ENCODE peak calls at places on chromosomes 4 and X, in six cellular contexts. L, H, N, S, Q and K are unnamed samples.

GRCh38 chr4:126779446-126780166 is 853.2 kb upstream of the INTU start:
- DNase-seq in L (no peak), H (no peak), N (no peak), S (no peak), Q (peak; percentile 47), K (no peak)

GRCh38 chr4:88998941-88999340 is 58.0 kb downstream of the FAM13A start:
- DNase-seq in L (no peak), H (no peak), N (no peak), S (no peak), Q (no peak), K (no peak)

GRCh38 chr4:155828628-155829027 is 37.4 kb downstream of the ASIC5 start:
- DNase-seq in L (no peak), H (no peak), N (no peak), S (no peak), Q (no peak), K (no peak)

GRCh38 chr4:141046255-141046654 is 87.0 kb downstream of the RNF150 start:
- DNase-seq in L (no peak), H (no peak), N (no peak), S (peak; percentile 93), Q (no peak), K (peak; percentile 59)

GRCh38 chrX:102840871-102841705 is 96.0 kb upstream of the RAB40AL start:
- DNase-seq in L (no peak), H (no peak), N (no peak), S (peak; percentile 36), Q (peak; percentile 9), K (no peak)

GRCh38 chrX:110791206-110791605 is 4.4 kb downstream of the CHRDL1 start:
- DNase-seq in L (no peak), H (no peak), N (no peak), S (no peak), Q (no peak), K (no peak)

GRCh38 chr4:137394000-137394399 is 138.3 kb downstream of the PCDH18 start:
- DNase-seq in L (no peak), H (no peak), N (peak; percentile 88), S (no peak), Q (no peak), K (no peak)

GRCh38 chrX:150459168-150459567 is 96.1 kb downstream of the MAMLD1 start:
- DNase-seq in L (no peak), H (no peak), N (no peak), S (no peak), Q (no peak), K (no peak)

GRCh38 chrX:129738466-129739308 is at the start of gene XPNPEP2:
- DNase-seq in L (no peak), H (no peak), N (no peak), S (no peak), Q (no peak), K (no peak)